ENCODE peak calls at places on chromosomes 11 and 22, in ten cellular contexts. One of them, this sample, is unnamed.

GRCh38 chr11:89521294-89521693 is 30.1 kb upstream of the NOX4 start:
- DNase-seq in fibroblast of mammary gland: peak
- DNase-seq in heart right ventricle: no peak
- DNase-seq in body of pancreas: no peak
- DNase-seq in IMR-90: peak
- DNase-seq in mucosa of descending colon: no peak
- DNase-seq in fibroblast of the aortic adventitia: no peak
- DNase-seq in heart left ventricle: no peak
- DNase-seq in keratinocyte: no peak
- DNase-seq in activated CD8-positive, alpha-beta T cell treated with anti-CD3 and anti-CD28 coated beads for 36 hours: no peak
- DNase-seq in this sample: no peak

GRCh38 chr11:111941963-111942362 is 4.8 kb downstream of the DIXDC1 start:
- DNase-seq in fibroblast of mammary gland: no peak
- DNase-seq in heart right ventricle: no peak
- DNase-seq in body of pancreas: no peak
- DNase-seq in IMR-90: no peak
- DNase-seq in mucosa of descending colon: no peak
- DNase-seq in fibroblast of the aortic adventitia: no peak
- DNase-seq in heart left ventricle: peak
- DNase-seq in keratinocyte: peak
- DNase-seq in activated CD8-positive, alpha-beta T cell treated with anti-CD3 and anti-CD28 coated beads for 36 hours: no peak
- DNase-seq in this sample: no peak

GRCh38 chr11:69599502-69599901 is 41.5 kb upstream of the CCND1 start:
- DNase-seq in fibroblast of mammary gland: peak
- DNase-seq in heart right ventricle: no peak
- DNase-seq in body of pancreas: no peak
- DNase-seq in IMR-90: no peak
- DNase-seq in mucosa of descending colon: no peak
- DNase-seq in fibroblast of the aortic adventitia: peak
- DNase-seq in heart left ventricle: no peak
- DNase-seq in keratinocyte: no peak
- DNase-seq in activated CD8-positive, alpha-beta T cell treated with anti-CD3 and anti-CD28 coated beads for 36 hours: no peak
- DNase-seq in this sample: no peak

GRCh38 chr22:49156662-49157285 is 670.9 kb downstream of the BRD1 start:
- DNase-seq in fibroblast of mammary gland: no peak
- DNase-seq in heart right ventricle: no peak
- DNase-seq in body of pancreas: peak
- DNase-seq in IMR-90: no peak
- DNase-seq in mucosa of descending colon: peak
- DNase-seq in fibroblast of the aortic adventitia: no peak
- DNase-seq in heart left ventricle: no peak
- DNase-seq in keratinocyte: no peak
- DNase-seq in activated CD8-positive, alpha-beta T cell treated with anti-CD3 and anti-CD28 coated beads for 36 hours: no peak
- DNase-seq in this sample: peak

GRCh38 chr11:81007046-81007445 is 1566.2 kb upstream of the TENM4 start:
- DNase-seq in fibroblast of mammary gland: peak
- DNase-seq in heart right ventricle: no peak
- DNase-seq in body of pancreas: no peak
- DNase-seq in IMR-90: peak
- DNase-seq in mucosa of descending colon: no peak
- DNase-seq in fibroblast of the aortic adventitia: peak
- DNase-seq in heart left ventricle: no peak
- DNase-seq in keratinocyte: no peak
- DNase-seq in activated CD8-positive, alpha-beta T cell treated with anti-CD3 and anti-CD28 coated beads for 36 hours: no peak
- DNase-seq in this sample: no peak

GRCh38 chr22:20111045-20111688 is 4.7 kb upstream of the RANBP1 start:
- DNase-seq in fibroblast of mammary gland: peak
- DNase-seq in heart right ventricle: peak
- DNase-seq in body of pancreas: no peak
- DNase-seq in IMR-90: peak
- DNase-seq in mucosa of descending colon: peak
- DNase-seq in fibroblast of the aortic adventitia: no peak
- DNase-seq in heart left ventricle: no peak
- DNase-seq in keratinocyte: no peak
- DNase-seq in activated CD8-positive, alpha-beta T cell treated with anti-CD3 and anti-CD28 coated beads for 36 hours: peak
- DNase-seq in this sample: no peak

GRCh38 chr11:3831378-3832239 is 9.2 kb downstream of the RHOG start:
- DNase-seq in fibroblast of mammary gland: no peak
- DNase-seq in heart right ventricle: no peak
- DNase-seq in body of pancreas: no peak
- DNase-seq in IMR-90: no peak
- DNase-seq in mucosa of descending colon: no peak
- DNase-seq in fibroblast of the aortic adventitia: no peak
- DNase-seq in heart left ventricle: no peak
- DNase-seq in keratinocyte: no peak
- DNase-seq in activated CD8-positive, alpha-beta T cell treated with anti-CD3 and anti-CD28 coated beads for 36 hours: no peak
- DNase-seq in this sample: no peak

GRCh38 chr11:103534959-103535358 is 425.7 kb downstream of the DYNC2H1 start:
- DNase-seq in fibroblast of mammary gland: no peak
- DNase-seq in heart right ventricle: no peak
- DNase-seq in body of pancreas: no peak
- DNase-seq in IMR-90: no peak
- DNase-seq in mucosa of descending colon: no peak
- DNase-seq in fibroblast of the aortic adventitia: no peak
- DNase-seq in heart left ventricle: no peak
- DNase-seq in keratinocyte: no peak
- DNase-seq in activated CD8-positive, alpha-beta T cell treated with anti-CD3 and anti-CD28 coated beads for 36 hours: no peak
- DNase-seq in this sample: no peak

GRCh38 chr11:75103380-75104026 is 6.8 kb upstream of the OR2AT4 start:
- DNase-seq in fibroblast of mammary gland: peak
- DNase-seq in heart right ventricle: no peak
- DNase-seq in body of pancreas: no peak
- DNase-seq in IMR-90: peak
- DNase-seq in mucosa of descending colon: no peak
- DNase-seq in fibroblast of the aortic adventitia: peak
- DNase-seq in heart left ventricle: no peak
- DNase-seq in keratinocyte: no peak
- DNase-seq in activated CD8-positive, alpha-beta T cell treated with anti-CD3 and anti-CD28 coated beads for 36 hours: no peak
- DNase-seq in this sample: no peak

DNA sequence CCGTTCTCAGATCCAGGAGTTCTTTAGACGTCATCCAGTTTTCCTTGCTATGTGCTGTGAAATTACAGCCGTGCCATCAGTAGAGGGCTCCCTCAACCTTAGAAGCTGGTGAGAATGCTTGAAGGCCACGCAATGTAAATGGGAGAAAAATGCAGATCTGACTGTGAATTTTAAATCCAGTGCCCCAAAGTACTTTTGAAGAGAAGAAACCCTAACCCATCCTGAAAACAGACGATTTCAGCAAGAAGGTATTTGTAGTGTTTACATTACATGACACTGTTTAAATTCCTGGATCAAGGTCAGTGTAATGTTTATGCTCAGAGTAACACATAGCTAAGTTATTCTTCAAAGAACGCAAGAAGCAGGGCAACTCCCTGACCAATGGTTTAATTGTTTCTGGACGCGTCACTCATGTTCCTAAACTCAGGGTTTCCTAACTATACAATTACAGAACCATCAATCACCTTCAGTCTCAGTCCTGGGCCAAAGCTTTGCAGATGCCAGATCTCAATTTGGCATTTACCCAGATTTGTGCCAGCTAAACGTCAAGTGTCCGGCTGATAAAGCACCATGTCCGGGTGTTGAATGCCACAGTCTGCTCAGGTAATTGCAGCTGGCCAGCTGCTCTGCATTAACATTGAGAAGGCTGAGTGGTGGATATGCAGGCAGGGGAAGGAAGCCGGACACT is 38.2 kb downstream of the ADAMTS8 start:
- DNase-seq in fibroblast of mammary gland: peak
- DNase-seq in heart right ventricle: no peak
- DNase-seq in body of pancreas: peak
- DNase-seq in IMR-90: peak
- DNase-seq in mucosa of descending colon: no peak
- DNase-seq in fibroblast of the aortic adventitia: peak
- DNase-seq in heart left ventricle: no peak
- DNase-seq in keratinocyte: no peak
- DNase-seq in activated CD8-positive, alpha-beta T cell treated with anti-CD3 and anti-CD28 coated beads for 36 hours: no peak
- DNase-seq in this sample: peak
- TF ChIP-seq CTCF in fibroblast of mammary gland: peak
- TF ChIP-seq CTCF in heart right ventricle: peak
- TF ChIP-seq CTCF in body of pancreas: peak
- TF ChIP-seq CTCF in IMR-90: peak
- TF ChIP-seq CTCF in mucosa of descending colon: no peak
- TF ChIP-seq CTCF in fibroblast of the aortic adventitia: peak
- TF ChIP-seq CTCF in heart left ventricle: peak
- TF ChIP-seq CTCF in keratinocyte: peak
- TF ChIP-seq CTCF in activated CD8-positive, alpha-beta T cell treated with anti-CD3 and anti-CD28 coated beads for 36 hours: no peak
- TF ChIP-seq CTCF in this sample: peak

DNA sequence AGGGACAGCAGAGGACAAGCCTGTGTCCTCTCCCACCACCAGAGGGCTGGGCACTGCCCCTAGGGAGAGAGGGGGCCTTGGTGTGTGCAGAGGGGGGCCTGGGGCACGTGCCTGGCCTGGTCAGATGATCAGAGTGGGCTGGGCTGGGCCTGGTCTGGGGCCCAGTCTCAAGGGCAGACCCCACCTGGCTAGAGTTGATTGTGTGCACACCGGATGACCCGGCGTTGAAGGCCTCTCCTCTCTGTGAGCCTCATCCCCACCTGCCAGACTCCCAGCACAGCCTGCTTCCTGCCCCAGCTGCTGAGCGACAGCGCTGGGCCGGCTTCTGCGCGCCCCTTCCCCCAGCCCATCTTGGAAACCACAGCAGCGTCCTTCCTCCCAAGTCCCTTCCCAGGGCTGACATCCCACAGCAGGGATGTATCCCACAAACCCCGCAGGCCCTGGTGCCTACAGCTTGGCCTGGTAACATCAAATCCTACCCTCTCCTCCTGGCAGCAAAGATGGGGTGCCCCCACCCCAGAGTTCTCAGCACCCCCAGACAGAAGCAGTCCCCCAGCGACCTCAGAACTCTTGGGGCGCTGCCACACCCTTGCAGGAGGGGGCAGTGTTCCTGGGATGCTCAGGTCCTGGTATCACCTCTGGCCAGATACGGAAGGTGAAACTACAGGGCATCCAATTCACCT is 11.1 kb upstream of the TSSC4 start:
- DNase-seq in fibroblast of mammary gland: no peak
- DNase-seq in heart right ventricle: no peak
- DNase-seq in body of pancreas: no peak
- DNase-seq in IMR-90: no peak
- DNase-seq in mucosa of descending colon: no peak
- DNase-seq in fibroblast of the aortic adventitia: no peak
- DNase-seq in heart left ventricle: no peak
- DNase-seq in keratinocyte: no peak
- DNase-seq in activated CD8-positive, alpha-beta T cell treated with anti-CD3 and anti-CD28 coated beads for 36 hours: no peak
- DNase-seq in this sample: no peak
- TF ChIP-seq CTCF in fibroblast of mammary gland: no peak
- TF ChIP-seq CTCF in heart right ventricle: peak
- TF ChIP-seq CTCF in body of pancreas: no peak
- TF ChIP-seq CTCF in IMR-90: no peak
- TF ChIP-seq CTCF in mucosa of descending colon: no peak
- TF ChIP-seq CTCF in fibroblast of the aortic adventitia: no peak
- TF ChIP-seq CTCF in heart left ventricle: no peak
- TF ChIP-seq CTCF in keratinocyte: peak
- TF ChIP-seq CTCF in activated CD8-positive, alpha-beta T cell treated with anti-CD3 and anti-CD28 coated beads for 36 hours: no peak
- TF ChIP-seq CTCF in this sample: peak

GRCh38 chr22:32729368-32729767 is 72.1 kb upstream of the TIMP3 start:
- DNase-seq in fibroblast of mammary gland: no peak
- DNase-seq in heart right ventricle: no peak
- DNase-seq in body of pancreas: no peak
- DNase-seq in IMR-90: no peak
- DNase-seq in mucosa of descending colon: no peak
- DNase-seq in fibroblast of the aortic adventitia: no peak
- DNase-seq in heart left ventricle: no peak
- DNase-seq in keratinocyte: no peak
- DNase-seq in activated CD8-positive, alpha-beta T cell treated with anti-CD3 and anti-CD28 coated beads for 36 hours: no peak
- DNase-seq in this sample: no peak

GRCh38 chr22:32733900-32734299 is 67.6 kb upstream of the TIMP3 start:
- DNase-seq in fibroblast of mammary gland: no peak
- DNase-seq in heart right ventricle: no peak
- DNase-seq in body of pancreas: no peak
- DNase-seq in IMR-90: no peak
- DNase-seq in mucosa of descending colon: no peak
- DNase-seq in fibroblast of the aortic adventitia: no peak
- DNase-seq in heart left ventricle: no peak
- DNase-seq in keratinocyte: no peak
- DNase-seq in activated CD8-positive, alpha-beta T cell treated with anti-CD3 and anti-CD28 coated beads for 36 hours: no peak
- DNase-seq in this sample: no peak

GRCh38 chr22:32733196-32733595 is 68.3 kb upstream of the TIMP3 start:
- DNase-seq in fibroblast of mammary gland: no peak
- DNase-seq in heart right ventricle: no peak
- DNase-seq in body of pancreas: no peak
- DNase-seq in IMR-90: no peak
- DNase-seq in mucosa of descending colon: no peak
- DNase-seq in fibroblast of the aortic adventitia: no peak
- DNase-seq in heart left ventricle: no peak
- DNase-seq in keratinocyte: no peak
- DNase-seq in activated CD8-positive, alpha-beta T cell treated with anti-CD3 and anti-CD28 coated beads for 36 hours: no peak
- DNase-seq in this sample: no peak

GRCh38 chr22:32728291-32728690 is 73.2 kb upstream of the TIMP3 start:
- DNase-seq in fibroblast of mammary gland: no peak
- DNase-seq in heart right ventricle: no peak
- DNase-seq in body of pancreas: no peak
- DNase-seq in IMR-90: no peak
- DNase-seq in mucosa of descending colon: no peak
- DNase-seq in fibroblast of the aortic adventitia: no peak
- DNase-seq in heart left ventricle: no peak
- DNase-seq in keratinocyte: no peak
- DNase-seq in activated CD8-positive, alpha-beta T cell treated with anti-CD3 and anti-CD28 coated beads for 36 hours: no peak
- DNase-seq in this sample: no peak

DNA sequence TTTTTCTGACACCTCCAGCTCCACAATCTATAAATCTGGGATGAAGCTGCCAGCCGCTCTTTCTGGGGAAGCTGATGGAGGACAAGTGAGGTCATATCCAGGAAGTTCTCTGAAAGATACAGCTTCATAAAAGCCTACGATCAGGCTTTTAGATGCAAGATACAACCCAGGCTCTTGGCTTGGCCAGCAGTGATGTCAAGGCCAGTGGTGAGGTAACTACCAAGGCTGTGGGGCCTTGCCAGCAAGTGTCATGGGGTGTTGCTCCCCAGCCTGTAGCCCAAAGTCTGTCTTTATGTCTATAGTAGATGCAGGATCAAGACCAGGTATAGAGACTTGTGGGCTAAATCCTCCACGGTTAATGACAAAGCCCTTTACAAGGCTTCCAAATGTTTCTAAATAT is 70.1 kb upstream of the TIMP3 start:
- DNase-seq in fibroblast of mammary gland: no peak
- DNase-seq in heart right ventricle: no peak
- DNase-seq in body of pancreas: no peak
- DNase-seq in IMR-90: no peak
- DNase-seq in mucosa of descending colon: no peak
- DNase-seq in fibroblast of the aortic adventitia: no peak
- DNase-seq in heart left ventricle: no peak
- DNase-seq in keratinocyte: no peak
- DNase-seq in activated CD8-positive, alpha-beta T cell treated with anti-CD3 and anti-CD28 coated beads for 36 hours: no peak
- DNase-seq in this sample: no peak
- TF ChIP-seq CTCF in fibroblast of mammary gland: no peak
- TF ChIP-seq CTCF in heart right ventricle: no peak
- TF ChIP-seq CTCF in body of pancreas: no peak
- TF ChIP-seq CTCF in IMR-90: no peak
- TF ChIP-seq CTCF in mucosa of descending colon: no peak
- TF ChIP-seq CTCF in fibroblast of the aortic adventitia: no peak
- TF ChIP-seq CTCF in heart left ventricle: no peak
- TF ChIP-seq CTCF in keratinocyte: no peak
- TF ChIP-seq CTCF in activated CD8-positive, alpha-beta T cell treated with anti-CD3 and anti-CD28 coated beads for 36 hours: no peak
- TF ChIP-seq CTCF in this sample: no peak

DNA sequence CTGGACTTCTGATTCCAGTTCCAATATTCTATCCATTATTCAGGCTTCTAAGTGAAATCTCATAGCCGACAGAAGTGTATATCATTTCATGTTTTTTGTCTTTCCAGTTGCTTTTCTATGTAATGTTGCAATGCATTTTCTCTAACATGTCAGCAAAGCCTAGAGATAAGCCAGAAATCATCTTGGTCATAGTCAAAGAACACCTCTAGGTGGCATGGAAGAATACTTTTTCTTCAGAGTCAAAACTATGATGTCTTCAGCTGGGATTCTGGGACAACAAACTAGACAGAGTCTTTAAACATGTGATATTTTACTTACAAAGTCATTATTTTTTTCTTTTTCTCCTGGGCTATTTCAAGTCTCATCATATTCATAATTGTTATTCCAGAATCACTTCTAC is 4.4 kb downstream of the GAS2 start:
- DNase-seq in fibroblast of mammary gland: no peak
- DNase-seq in heart right ventricle: no peak
- DNase-seq in body of pancreas: no peak
- DNase-seq in IMR-90: peak
- DNase-seq in mucosa of descending colon: no peak
- DNase-seq in fibroblast of the aortic adventitia: peak
- DNase-seq in heart left ventricle: no peak
- DNase-seq in keratinocyte: no peak
- DNase-seq in activated CD8-positive, alpha-beta T cell treated with anti-CD3 and anti-CD28 coated beads for 36 hours: no peak
- DNase-seq in this sample: no peak
- TF ChIP-seq CTCF in fibroblast of mammary gland: no peak
- TF ChIP-seq CTCF in heart right ventricle: peak
- TF ChIP-seq CTCF in body of pancreas: peak
- TF ChIP-seq CTCF in IMR-90: peak
- TF ChIP-seq CTCF in mucosa of descending colon: no peak
- TF ChIP-seq CTCF in fibroblast of the aortic adventitia: peak
- TF ChIP-seq CTCF in heart left ventricle: peak
- TF ChIP-seq CTCF in keratinocyte: peak
- TF ChIP-seq CTCF in activated CD8-positive, alpha-beta T cell treated with anti-CD3 and anti-CD28 coated beads for 36 hours: peak
- TF ChIP-seq CTCF in this sample: peak